ENCODE peak calls at places on chromosomes 12 and 14, in nine cellular contexts. B is GM23248, N is left ventricle myocardium inferior, L is OCI-LY7, X is cardiac muscle cell, M is heart right ventricle, R is thoracic aorta, O is A549, G is Caco-2. Z is an unnamed sample. For H3K4me1, the result is how much of the 10 kb centered on the place peaks cover.

GRCh38 chr12:110002691-110003515 is 3.7 kb downstream of the ANKRD13A start:
- DNase-seq in B (peak), N (no peak), L (no peak), X (no peak), M (no peak), R (no peak), O (no peak), G (no peak), Z (peak)

GRCh38 chr12:82383930-82384513 is 25.7 kb downstream of the METTL25 start:
- DNase-seq in B (peak), N (no peak), L (peak), X (peak), M (no peak), R (no peak), O (no peak), G (no peak), Z (no peak)

GRCh38 chr12:75814856-75815754 is 216.5 kb downstream of the PHLDA1 start:
- DNase-seq in B (peak), N (no peak), L (peak), X (no peak), M (peak), R (peak), O (peak), G (no peak), Z (peak)

GRCh38 chr12:106903241-106903950 is 52.3 kb upstream of the TMEM263 start:
- DNase-seq in B (peak), N (peak), L (peak), X (peak), M (peak), R (peak), O (peak), G (peak), Z (peak)

GRCh38 chr14:39211109-39211741 is 22.5 kb upstream of the MIA2 start:
- DNase-seq in B (no peak), N (no peak), L (no peak), X (no peak), M (no peak), R (no peak), O (no peak), G (no peak), Z (no peak)

GRCh38 chr14:38931969-38932652 is 170.9 kb downstream of the SEC23A start:
- DNase-seq in B (no peak), N (no peak), L (no peak), X (no peak), M (no peak), R (no peak), O (no peak), G (peak), Z (peak)

GRCh38 chr12:104357431-104357952 is 54.0 kb downstream of the EID3 start:
- DNase-seq in B (peak), N (no peak), L (no peak), X (no peak), M (no peak), R (no peak), O (peak), G (no peak), Z (no peak)

GRCh38 chr12:18483723-18484325 is 222.5 kb downstream of the PIK3C2G start:
- DNase-seq in B (no peak), N (no peak), L (no peak), X (no peak), M (no peak), R (no peak), O (no peak), G (no peak), Z (peak)

GRCh38 chr14:100221419-100222218 is 17.3 kb upstream of the YY1 start:
- DNase-seq in B (peak), N (peak), L (peak), X (peak), M (peak), R (no peak), O (no peak), G (peak), Z (peak)

DNA sequence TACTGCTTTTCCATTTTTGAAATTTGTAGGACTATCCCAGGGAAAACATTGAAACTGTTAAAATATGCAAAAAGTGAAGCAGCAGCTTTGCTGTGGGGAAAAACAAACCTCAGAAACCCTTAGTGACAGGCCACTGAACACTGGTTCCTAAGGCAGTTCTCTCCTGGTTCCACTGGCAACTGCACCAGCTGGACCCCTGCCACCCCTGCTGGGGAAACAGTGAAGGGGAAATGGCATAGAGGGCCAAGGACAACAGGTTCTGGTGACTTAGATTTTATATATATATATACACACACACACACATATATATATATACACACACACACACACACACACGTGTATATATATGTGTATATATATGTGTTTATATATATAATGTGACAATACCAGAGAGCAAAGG is 16.2 kb upstream of the KRT7 start:
- DNase-seq in B (no peak), N (no peak), L (no peak), X (no peak), M (no peak), R (no peak), O (no peak), G (no peak), Z (peak)
- H3K4me1 ChIP-seq in B (under half), N (under half), L (under half), X (under half), M (under half), R (under half), O (half or more), G (under half), Z (half or more)

GRCh38 chr12:8661751-8662150 is 875 bp downstream of the MFAP5 start:
- DNase-seq in B (no peak), N (no peak), L (no peak), X (no peak), M (no peak), R (no peak), O (no peak), G (no peak), Z (no peak)
- H3K4me3 ChIP-seq in B (peak), N (peak), L (no peak), X (no peak), M (peak), R (no peak), O (no peak), G (no peak), Z (no peak)

GRCh38 chr14:61147898-61148549 is 133.1 kb downstream of the TMEM30B start:
- DNase-seq in B (no peak), N (no peak), L (no peak), X (no peak), M (peak), R (peak), O (no peak), G (no peak), Z (no peak)

GRCh38 chr14:61150851-61151250 is 130.3 kb downstream of the TMEM30B start:
- DNase-seq in B (peak), N (no peak), L (no peak), X (no peak), M (no peak), R (no peak), O (no peak), G (no peak), Z (no peak)

GRCh38 chr14:61151276-61151675 is 129.9 kb downstream of the TMEM30B start:
- DNase-seq in B (peak), N (no peak), L (no peak), X (no peak), M (no peak), R (no peak), O (no peak), G (no peak), Z (no peak)

GRCh38 chr14:61148742-61149350 is 132.3 kb downstream of the TMEM30B start:
- DNase-seq in B (no peak), N (no peak), L (no peak), X (no peak), M (no peak), R (no peak), O (no peak), G (no peak), Z (no peak)

DNA sequence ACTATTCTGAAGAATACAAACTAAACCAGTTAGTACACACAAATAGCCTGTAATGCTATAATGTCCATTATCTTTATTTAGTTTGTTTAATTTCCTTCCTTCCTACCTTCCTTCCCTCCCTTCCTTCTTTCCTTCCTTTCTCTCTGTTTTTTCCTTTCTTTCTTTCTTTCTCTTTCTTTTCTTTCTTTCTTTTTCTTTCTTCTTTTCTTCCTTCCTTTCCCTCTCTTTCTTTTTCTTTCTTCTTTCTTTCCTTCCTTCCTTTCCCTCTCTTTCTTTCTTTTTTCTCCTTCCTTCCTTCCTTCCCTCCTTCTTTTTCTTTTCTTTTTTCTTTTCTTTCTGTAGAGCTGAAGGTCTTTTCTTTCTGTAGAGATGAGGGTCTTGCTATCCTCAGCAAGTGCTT is 131.2 kb downstream of the TMEM30B start:
- DNase-seq in B (no peak), N (no peak), L (no peak), X (no peak), M (no peak), R (no peak), O (no peak), G (no peak), Z (no peak)
- H3K4me1 ChIP-seq in B (under half), N (under half), L (under half), X (under half), M (under half), R (under half), O (under half), G (under half), Z (under half)

GRCh38 chr14:96078687-96079016 is 39.5 kb downstream of the C14orf132 start:
- DNase-seq in B (no peak), N (no peak), L (no peak), X (no peak), M (no peak), R (no peak), O (no peak), G (no peak), Z (no peak)

GRCh38 chr14:96081224-96081623 is 42.1 kb downstream of the C14orf132 start:
- DNase-seq in B (no peak), N (no peak), L (no peak), X (no peak), M (no peak), R (no peak), O (no peak), G (no peak), Z (no peak)

GRCh38 chr14:96080571-96080970 is 41.4 kb downstream of the C14orf132 start:
- DNase-seq in B (no peak), N (no peak), L (no peak), X (no peak), M (no peak), R (no peak), O (no peak), G (peak), Z (no peak)

GRCh38 chr14:96077983-96078686 is 39.0 kb downstream of the C14orf132 start:
- DNase-seq in B (no peak), N (no peak), L (no peak), X (no peak), M (no peak), R (no peak), O (no peak), G (no peak), Z (peak)

DNA sequence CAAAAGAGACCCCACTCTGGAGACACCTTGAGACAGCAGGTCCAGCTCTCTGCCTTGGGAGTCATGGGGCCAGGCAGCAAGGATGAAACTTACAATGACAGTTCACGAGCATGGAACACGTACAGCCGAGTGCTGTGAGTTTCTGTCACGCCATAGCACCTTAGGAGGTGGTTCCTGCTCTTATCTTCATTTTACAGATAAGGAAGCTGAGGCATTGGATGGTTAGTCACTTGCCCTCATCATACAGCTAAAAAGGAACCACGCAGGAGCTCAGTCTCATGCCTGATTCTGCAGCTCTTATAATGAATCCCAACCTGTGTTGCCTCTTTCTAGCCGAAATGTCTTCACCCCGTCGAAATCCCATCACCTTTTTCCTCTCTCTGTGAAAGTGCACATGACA is 39.9 kb downstream of the C14orf132 start:
- DNase-seq in B (no peak), N (no peak), L (no peak), X (no peak), M (no peak), R (no peak), O (no peak), G (no peak), Z (no peak)
- H3K4me3 ChIP-seq in B (no peak), N (no peak), L (no peak), X (no peak), M (no peak), R (no peak), O (no peak), G (no peak), Z (no peak)

DNA sequence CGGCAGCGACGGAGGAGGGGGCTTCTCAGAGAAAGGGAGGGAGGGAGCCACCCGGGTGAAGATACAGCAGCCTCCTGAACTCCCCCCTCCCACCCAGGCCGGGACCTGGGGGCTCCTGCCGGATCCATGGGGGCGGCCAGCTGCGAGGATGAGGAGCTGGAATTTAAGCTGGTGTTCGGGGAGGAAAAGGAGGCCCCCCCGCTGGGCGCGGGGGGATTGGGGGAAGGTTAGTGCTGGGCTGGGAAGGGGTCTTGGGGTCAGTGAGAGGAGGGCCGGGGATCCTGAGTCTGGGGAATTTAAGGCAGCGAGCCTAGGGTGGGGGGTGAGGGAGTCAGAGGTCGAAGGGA is 204 bp downstream of the NFATC4 start:
- DNase-seq in B (no peak), N (no peak), L (no peak), X (no peak), M (no peak), R (no peak), O (no peak), G (no peak), Z (peak)
- H3K4me1 ChIP-seq in B (under half), N (half or more), L (under half), X (under half), M (under half), R (under half), O (under half), G (under half), Z (under half)

GRCh38 chr12:68612245-68612644 is 1.5 kb downstream of the RAP1B start:
- DNase-seq in B (peak), N (no peak), L (no peak), X (no peak), M (no peak), R (no peak), O (no peak), G (no peak), Z (no peak)

GRCh38 chr12:68609955-68610434 is 704 bp upstream of the RAP1B start:
- DNase-seq in B (peak), N (no peak), L (peak), X (peak), M (peak), R (no peak), O (no peak), G (no peak), Z (no peak)

GRCh38 chr12:68610435-68611093 is at the start of gene RAP1B:
- DNase-seq in B (peak), N (peak), L (peak), X (peak), M (peak), R (peak), O (peak), G (peak), Z (peak)

GRCh38 chr12:68611094-68611818 is 557 bp downstream of the RAP1B start:
- DNase-seq in B (peak), N (peak), L (peak), X (peak), M (peak), R (no peak), O (peak), G (peak), Z (peak)

DNA sequence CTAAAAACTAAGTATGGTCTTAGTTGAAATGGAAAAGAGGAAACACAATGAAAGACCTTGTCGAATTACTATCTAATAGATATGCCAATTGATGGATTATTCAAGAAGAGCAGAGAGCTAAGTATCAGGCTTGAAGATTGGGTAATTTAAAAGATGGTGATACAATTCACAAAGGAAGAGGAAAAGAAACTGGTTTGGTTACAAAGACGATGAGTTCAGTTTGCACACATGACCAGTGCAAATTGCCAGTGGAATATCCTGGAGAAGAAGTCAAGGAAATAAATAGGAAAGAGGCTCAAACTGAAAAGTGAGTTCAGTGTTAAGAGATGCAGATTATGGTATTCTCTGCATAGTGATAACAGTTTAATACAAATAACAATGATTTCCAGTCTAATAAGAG is 2.5 kb upstream of the RAP1B start:
- DNase-seq in B (no peak), N (no peak), L (no peak), X (no peak), M (no peak), R (no peak), O (no peak), G (no peak), Z (no peak)
- H3K4me3 ChIP-seq in B (no peak), N (no peak), L (no peak), X (no peak), M (no peak), R (no peak), O (no peak), G (no peak), Z (no peak)

Z was measured in thyroid gland.